ENCODE peak calls at places on chromosome 12, in five cellular contexts. O is lung, D is NT2/D1, B is T-helper 1 cell, W is pancreas. S is an unnamed sample.

GRCh38 chr12:53560386-53560785 is 53.1 kb upstream of the NPFF start:
- DNase-seq in O (no peak), B (no peak), D (no peak), W (no peak), S (no peak)

GRCh38 chr12:102548543-102548942 is 68.2 kb upstream of the IGF1 start:
- DNase-seq in B (no peak), W (peak; percentile 11), O (no peak), D (no peak), S (no peak)

GRCh38 chr12:128267651-128268347 is 829 bp downstream of the TMEM132C start:
- DNase-seq in O (no peak), B (no peak), W (no peak), D (no peak), S (no peak)

GRCh38 chr12:43336962-43337555 is 214.9 kb downstream of the ADAMTS20 start:
- DNase-seq in D (peak; percentile 18), B (no peak), O (no peak), W (no peak), S (no peak)

GRCh38 chr12:122834229-122834920 is 882 bp upstream of the HIP1R start:
- DNase-seq in W (no peak), B (no peak), O (no peak), D (no peak), S (no peak)

GRCh38 chr12:96811083-96811482 is 96.0 kb upstream of the NEDD1 start:
- DNase-seq in B (no peak), D (no peak), W (no peak), O (no peak), S (no peak)

GRCh38 chr12:107441906-107442305 is 243.7 kb upstream of the PWP1 start:
- DNase-seq in O (no peak), B (no peak), W (no peak), D (no peak), S (no peak)

GRCh38 chr12:91019455-91019854 is 14.7 kb upstream of the EPYC start:
- DNase-seq in B (no peak), W (no peak), D (no peak), O (no peak), S (no peak)

GRCh38 chr12:120540445-120540844 is 6.3 kb downstream of the RNF10 start:
- DNase-seq in B (no peak), W (no peak), O (no peak), D (no peak), S (no peak)